ENCODE peak calls at places on chromosomes 16 and 17, in four cellular contexts. K is K562, P is H1, L is GM12878. F is an unnamed sample.

GRCh38 chr16:23504076-23504452 is 6.2 kb downstream of the GGA2 start:
- DNase-seq in K (no peak), P (no peak), L (no peak), F (no peak)

GRCh38 chr17:27389542-27390140 is 66.6 kb upstream of the KSR1 start:
- DNase-seq in K (no peak), P (no peak), L (no peak), F (no peak)

GRCh38 chr17:34252138-34252889 is 2.8 kb upstream of the CCL2 start:
- DNase-seq in K (no peak), P (no peak), L (peak), F (no peak)

GRCh38 chr16:85096921-85097320 is 15.4 kb downstream of the CIBAR2 start:
- DNase-seq in K (no peak), P (no peak), L (no peak), F (no peak)

GRCh38 chr17:77208217-77208808 is 67.5 kb downstream of the SEC14L1 start:
- DNase-seq in K (no peak), P (no peak), L (no peak), F (peak)

GRCh38 chr16:10579965-10580918 is at the start of gene EMP2:
- DNase-seq in K (peak), P (peak), L (no peak), F (peak)

GRCh38 chr16:55991843-55992242 is 116.7 kb upstream of the CES5A start:
- DNase-seq in K (no peak), P (no peak), L (no peak), F (no peak)

GRCh38 chr17:15261063-15261817 is 3.9 kb downstream of the PMP22 start:
- DNase-seq in K (peak), P (no peak), L (no peak), F (peak)

GRCh38 chr17:3986939-3987335 is 22.7 kb upstream of the ATP2A3 start:
- DNase-seq in K (no peak), P (no peak), L (no peak), F (no peak)

GRCh38 chr16:87041732-87042131 is 275.5 kb downstream of the C16orf95 start:
- DNase-seq in K (no peak), P (no peak), L (no peak), F (no peak)

GRCh38 chr17:18321309-18321708 is 6.2 kb downstream of the SMCR8 start:
- DNase-seq in K (peak), P (no peak), L (no peak), F (no peak)

GRCh38 chr17:16639438-16639837 is 14.2 kb downstream of the ZNF624 start:
- DNase-seq in K (no peak), P (no peak), L (no peak), F (peak)

GRCh38 chr17:55527520-55528118 is 16.4 kb upstream of the SMIM36 start:
- DNase-seq in K (no peak), P (no peak), L (no peak), F (peak)

GRCh38 chr17:17789828-17790672 is 46.7 kb downstream of the SREBF1 start:
- DNase-seq in K (no peak), P (no peak), L (no peak), F (no peak)

DNA sequence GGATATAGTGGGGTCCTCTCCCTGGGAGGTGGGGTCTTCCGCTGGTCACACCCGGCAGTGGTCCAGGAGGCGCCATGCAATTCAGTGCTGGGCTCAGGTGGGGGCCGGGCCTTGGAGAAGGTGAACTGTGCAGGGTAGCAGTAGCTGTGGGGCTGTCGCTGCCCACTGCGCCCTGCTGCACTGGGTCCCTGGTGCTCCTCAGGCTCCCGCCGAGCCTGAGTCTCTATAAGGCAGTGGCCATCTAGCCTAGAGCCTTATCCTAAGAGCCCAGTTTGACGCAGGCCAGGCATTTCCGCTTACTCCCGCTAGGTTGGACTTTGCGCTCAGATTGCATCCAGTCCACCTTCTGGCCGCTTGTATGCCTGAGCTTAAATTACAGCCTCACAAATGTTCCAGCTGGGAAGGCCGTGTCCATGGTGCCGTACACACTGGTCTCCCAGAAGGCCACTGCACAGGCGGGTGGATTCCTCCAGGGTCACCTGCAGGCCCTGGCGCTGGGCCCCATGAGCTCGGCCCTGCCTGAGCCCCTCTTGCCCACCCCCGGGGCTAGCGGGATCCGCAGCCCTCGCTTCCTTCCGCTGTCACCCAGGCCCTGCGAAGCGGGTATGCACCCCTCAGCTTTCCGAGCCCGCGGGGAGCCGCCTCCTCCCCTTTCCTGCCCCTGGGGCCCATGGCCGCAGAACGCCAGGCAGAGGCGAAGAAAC is 1762.2 kb downstream of the TP53TG3F start:
- DNase-seq in K (no peak), P (no peak), L (no peak), F (peak)
- H3K27ac ChIP-seq in K (no peak), P (no peak), L (no peak), F (no peak)

GRCh38 chr17:40340880-40341807 is 23.4 kb downstream of the GJD3 start:
- DNase-seq in K (peak), P (no peak), L (no peak), F (peak)

GRCh38 chr17:40343126-40344119 is 21.1 kb downstream of the GJD3 start:
- DNase-seq in K (no peak), P (no peak), L (no peak), F (no peak)

GRCh38 chr17:40340327-40340726 is 24.2 kb downstream of the GJD3 start:
- DNase-seq in K (no peak), P (no peak), L (no peak), F (no peak)

GRCh38 chr17:40342575-40343058 is 21.9 kb downstream of the GJD3 start:
- DNase-seq in K (no peak), P (no peak), L (no peak), F (no peak)

GRCh38 chr17:40341808-40342574 is 22.5 kb downstream of the GJD3 start:
- DNase-seq in K (peak), P (no peak), L (no peak), F (peak)
- TF ChIP-seq ATF2 in K (no peak), P (no peak), L (no peak), F (no peak)

GRCh38 chr17:44086364-44087311 is 16.1 kb downstream of the G6PC3 start:
- DNase-seq in K (peak), P (no peak), L (no peak), F (peak)
- H3K27ac ChIP-seq in K (peak), P (peak), L (no peak), F (peak)

DNA sequence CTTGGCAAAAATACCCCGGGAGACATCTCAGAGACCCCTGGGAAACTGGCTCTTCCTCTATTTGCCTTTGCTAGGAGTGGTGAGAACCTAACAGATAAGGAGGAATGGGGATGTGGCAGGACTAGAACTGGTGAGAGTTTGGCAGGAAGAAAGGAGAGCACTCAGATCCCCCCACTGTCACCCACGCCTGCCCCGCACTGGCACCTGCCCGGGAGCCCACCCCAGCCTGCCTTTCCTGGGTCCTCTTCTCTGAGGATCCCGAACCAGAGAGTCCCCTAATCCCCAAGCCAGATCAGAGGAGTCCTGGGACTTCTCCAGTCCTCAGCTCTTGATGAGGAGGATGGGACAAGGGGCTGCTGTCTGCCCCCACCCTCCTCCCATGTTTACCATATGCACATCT is 3.7 kb downstream of the KCNH6 start:
- DNase-seq in K (no peak), P (no peak), L (no peak), F (no peak)
- TF ChIP-seq ATF2 in K (no peak), P (no peak), L (no peak), F (no peak)

GRCh38 chr16:47492428-47493357 is 31.6 kb downstream of the PHKB start:
- DNase-seq in K (peak), P (no peak), L (peak), F (peak)
- H3K27ac ChIP-seq in K (peak), P (peak), L (peak), F (peak)

DNA sequence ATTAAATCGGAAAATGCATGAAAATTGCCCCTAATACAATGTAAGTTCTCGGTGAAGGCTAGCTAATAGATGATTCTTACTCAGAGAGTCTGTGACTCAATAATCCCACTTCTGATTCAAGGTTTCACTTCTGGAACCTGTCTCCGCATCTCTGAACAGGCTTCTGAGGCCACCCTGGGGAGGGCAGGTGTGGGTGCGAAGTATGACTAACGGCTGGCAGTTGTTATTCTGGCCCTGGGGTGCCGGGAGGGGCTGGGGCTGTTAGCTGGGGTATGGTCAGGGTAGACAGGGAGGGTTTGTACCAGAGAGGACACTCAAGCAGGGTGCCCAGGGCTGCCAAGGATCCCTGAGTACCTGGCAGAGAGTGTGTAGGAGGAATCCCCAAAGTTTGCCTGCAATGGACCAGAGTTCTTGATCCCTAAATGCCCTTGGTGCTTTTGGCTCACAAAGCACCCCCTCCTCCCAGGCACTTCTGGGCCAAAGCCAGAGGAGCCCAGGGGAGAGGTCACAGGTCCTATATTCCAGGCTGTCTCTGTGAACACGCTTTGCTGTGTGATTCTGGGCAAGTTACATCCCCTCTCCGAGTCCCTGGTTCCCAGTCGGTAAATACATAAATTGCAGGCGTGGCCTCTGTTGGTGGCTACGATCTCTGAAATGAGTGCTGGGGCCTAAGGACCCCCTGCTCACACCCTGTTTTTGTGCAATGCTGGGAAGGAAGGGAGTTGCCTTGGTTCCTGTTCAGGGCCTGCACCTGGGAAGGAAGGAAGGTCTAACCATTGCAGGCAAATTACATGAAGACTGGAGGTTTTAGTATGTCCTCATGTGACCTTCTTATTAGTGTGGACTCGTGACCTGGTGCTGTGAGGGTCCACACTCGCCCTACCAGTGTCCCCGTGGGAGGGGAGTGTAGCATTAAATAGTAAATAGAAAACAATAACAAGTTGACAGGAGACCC is 49.9 kb upstream of the CPNE2 start:
- DNase-seq in K (no peak), P (no peak), L (peak), F (no peak)
- TF ChIP-seq ATF2 in K (no peak), P (no peak), L (no peak), F (no peak)

GRCh38 chr16:58931436-58931835 is 197.3 kb upstream of the GOT2 start:
- DNase-seq in K (no peak), P (no peak), L (no peak), F (no peak)
- H3K27ac ChIP-seq in K (no peak), P (no peak), L (no peak), F (no peak)

GRCh38 chr16:75110637-75111513 is 5.7 kb downstream of the LDHD start:
- DNase-seq in K (peak), P (peak), L (peak), F (peak)

GRCh38 chr16:75107505-75107904 is 9.1 kb downstream of the LDHD start:
- DNase-seq in K (no peak), P (no peak), L (no peak), F (no peak)

GRCh38 chr16:75106351-75107274 is 10.0 kb downstream of the LDHD start:
- DNase-seq in K (no peak), P (no peak), L (no peak), F (no peak)

GRCh38 chr16:75109732-75110243 is 6.8 kb downstream of the LDHD start:
- DNase-seq in K (no peak), P (no peak), L (no peak), F (no peak)

GRCh38 chr16:75108792-75109731 is 7.5 kb downstream of the LDHD start:
- DNase-seq in K (no peak), P (no peak), L (peak), F (no peak)
- TF ChIP-seq ATF2 in K (no peak), P (no peak), L (no peak), F (no peak)

DNA sequence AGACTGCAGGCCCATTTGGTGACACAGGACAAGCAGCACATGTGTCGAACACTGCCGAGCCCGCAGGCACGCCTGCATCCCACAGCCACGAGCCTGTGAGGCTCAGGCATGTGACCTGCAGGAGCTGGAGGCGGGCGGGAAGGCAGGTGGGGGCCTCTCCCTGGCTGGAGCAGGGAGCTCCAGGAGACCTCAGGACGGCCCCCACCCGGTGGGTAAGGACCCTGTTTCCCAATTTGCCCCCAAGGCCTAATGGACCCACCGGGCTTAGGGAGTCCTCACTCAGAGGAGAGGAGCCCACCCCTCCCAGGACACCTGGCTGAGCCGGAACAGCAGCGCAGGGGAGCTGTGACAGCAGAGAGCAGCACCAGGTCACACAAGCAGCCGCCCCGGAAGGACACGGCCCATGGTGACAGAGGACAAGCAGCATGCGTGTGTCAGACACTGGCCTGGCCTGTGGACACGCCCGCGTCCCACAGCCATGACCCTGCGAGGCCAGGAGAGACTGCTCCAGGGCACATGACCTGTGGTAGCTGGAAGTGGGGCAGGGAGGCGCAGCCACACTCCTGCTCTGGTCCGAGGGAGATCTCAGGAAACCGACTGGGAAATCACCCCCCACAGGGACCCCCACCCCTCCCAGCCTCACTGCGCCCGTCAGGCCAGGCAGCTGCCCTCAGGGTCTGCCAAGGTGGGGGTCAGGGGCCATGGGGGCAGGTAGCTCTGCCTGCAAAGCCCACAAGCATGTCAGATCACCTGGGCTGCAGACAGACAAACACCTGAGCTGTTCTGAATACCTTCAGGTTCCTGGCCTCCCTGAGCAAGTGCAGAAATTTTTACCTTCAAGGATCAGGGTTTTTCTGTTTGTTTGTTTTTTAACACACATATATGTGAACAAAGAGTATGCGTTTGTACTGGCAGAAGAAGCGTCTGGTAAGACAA is 2.4 kb downstream of the SPSB3 start:
- DNase-seq in K (no peak), P (no peak), L (no peak), F (no peak)
- H3K27ac ChIP-seq in K (no peak), P (no peak), L (no peak), F (no peak)

GRCh38 chr17:50892101-50892776 is 26.1 kb upstream of the TOB1 start:
- DNase-seq in K (no peak), P (no peak), L (no peak), F (peak)

GRCh38 chr17:50891577-50891989 is 25.4 kb upstream of the TOB1 start:
- DNase-seq in K (no peak), P (no peak), L (no peak), F (no peak)

GRCh38 chr17:50890675-50891516 is 24.7 kb upstream of the TOB1 start:
- DNase-seq in K (no peak), P (no peak), L (no peak), F (peak)

GRCh38 chr17:50889528-50890118 is 23.5 kb upstream of the TOB1 start:
- DNase-seq in K (no peak), P (no peak), L (no peak), F (peak)

DNA sequence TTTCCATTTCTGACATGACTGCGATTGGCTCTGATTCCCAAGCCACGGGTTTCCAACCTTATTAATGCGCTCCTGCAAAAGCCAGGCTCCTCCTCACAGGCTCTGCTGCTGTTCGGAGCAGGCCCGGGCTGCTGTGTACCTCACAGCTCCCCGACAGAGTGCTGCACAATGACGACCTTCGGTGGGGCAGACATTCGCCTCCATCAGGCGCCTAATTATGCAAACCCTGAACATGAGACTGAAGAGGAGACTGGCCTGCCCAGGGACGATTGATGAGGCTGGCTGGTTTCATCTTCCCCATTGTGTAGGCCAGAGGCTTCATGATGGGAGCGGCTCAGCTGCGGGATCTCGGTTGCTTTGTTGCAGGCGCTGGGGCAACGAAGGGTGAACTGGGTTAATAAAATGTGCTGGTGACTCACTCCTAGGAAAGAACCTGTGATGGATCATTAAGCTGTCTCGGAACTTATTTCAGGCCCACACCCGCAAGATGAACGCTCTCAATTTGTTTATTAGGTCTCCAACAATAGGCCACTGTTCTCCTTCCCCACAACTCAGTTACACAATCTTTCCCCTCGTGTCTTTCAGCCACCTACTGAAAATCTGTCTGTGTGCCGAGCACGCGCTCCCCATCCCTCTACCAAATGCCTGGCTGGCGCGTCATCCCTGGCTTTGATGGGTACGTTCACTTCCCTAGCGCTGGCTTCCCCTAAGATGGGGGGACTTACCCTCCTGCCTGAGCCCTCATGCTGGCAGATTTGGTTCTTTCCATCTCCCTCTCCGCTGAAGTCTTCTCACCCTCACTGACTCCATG is 27.2 kb upstream of the TOB1 start:
- DNase-seq in K (no peak), P (no peak), L (no peak), F (peak)
- TF ChIP-seq ATF2 in K (no peak), P (no peak), L (no peak), F (no peak)